ENCODE peak calls at places on chromosomes 3 and 15, in ten cellular contexts. One of them, this sample, is unnamed.

GRCh38 chr15:42364529-42364928 is 5.2 kb downstream of the CAPN3 start:
- DNase-seq in BE2C: peak; percentile 24
- DNase-seq in adipocyte: peak; percentile 18
- DNase-seq in breast epithelium: no peak
- DNase-seq in heart right ventricle: no peak
- DNase-seq in effector memory CD4-positive, alpha-beta T cell: no peak
- DNase-seq in mesendoderm: no peak
- DNase-seq in Peyer's patch: no peak
- DNase-seq in tibial artery: no peak
- DNase-seq in heart left ventricle: no peak
- DNase-seq in this sample: no peak

GRCh38 chr15:55588070-55588817 is at the start of gene PYGO1:
- DNase-seq in breast epithelium: no peak
- DNase-seq in heart right ventricle: peak; percentile 38
- DNase-seq in BE2C: peak; percentile 82
- DNase-seq in tibial artery: peak; percentile 79
- DNase-seq in adipocyte: peak; percentile 88
- DNase-seq in mesendoderm: peak; percentile 85
- DNase-seq in heart left ventricle: peak; percentile 53
- DNase-seq in Peyer's patch: no peak
- DNase-seq in effector memory CD4-positive, alpha-beta T cell: no peak
- DNase-seq in this sample: no peak

GRCh38 chr3:153783804-153784203 is 337.4 kb upstream of the ARHGEF26 start:
- DNase-seq in heart right ventricle: no peak
- DNase-seq in BE2C: no peak
- DNase-seq in breast epithelium: no peak
- DNase-seq in tibial artery: no peak
- DNase-seq in Peyer's patch: no peak
- DNase-seq in heart left ventricle: no peak
- DNase-seq in effector memory CD4-positive, alpha-beta T cell: no peak
- DNase-seq in mesendoderm: no peak
- DNase-seq in adipocyte: peak; percentile 27
- DNase-seq in this sample: no peak

GRCh38 chr3:177898185-177898584 is 638.1 kb upstream of the KCNMB2 start:
- DNase-seq in breast epithelium: no peak
- DNase-seq in effector memory CD4-positive, alpha-beta T cell: no peak
- DNase-seq in BE2C: no peak
- DNase-seq in heart right ventricle: no peak
- DNase-seq in mesendoderm: no peak
- DNase-seq in Peyer's patch: no peak
- DNase-seq in tibial artery: no peak
- DNase-seq in heart left ventricle: no peak
- DNase-seq in adipocyte: no peak
- DNase-seq in this sample: no peak

GRCh38 chr15:49155110-49155833 is at the start of gene COPS2:
- DNase-seq in heart right ventricle: peak; percentile 96
- DNase-seq in tibial artery: peak; percentile 96
- DNase-seq in Peyer's patch: peak; percentile 90
- DNase-seq in mesendoderm: peak; percentile 99
- DNase-seq in effector memory CD4-positive, alpha-beta T cell: peak; percentile 91
- DNase-seq in adipocyte: peak; percentile 100
- DNase-seq in BE2C: peak; percentile 93
- DNase-seq in heart left ventricle: peak; percentile 95
- DNase-seq in breast epithelium: peak; percentile 95
- DNase-seq in this sample: peak; percentile 69

GRCh38 chr3:156705761-156706631 is 31.6 kb downstream of the TIPARP start:
- DNase-seq in tibial artery: no peak
- DNase-seq in adipocyte: no peak
- DNase-seq in heart right ventricle: no peak
- DNase-seq in effector memory CD4-positive, alpha-beta T cell: no peak
- DNase-seq in Peyer's patch: no peak
- DNase-seq in mesendoderm: no peak
- DNase-seq in BE2C: no peak
- DNase-seq in heart left ventricle: no peak
- DNase-seq in breast epithelium: no peak
- DNase-seq in this sample: no peak

GRCh38 chr15:73781038-73781925 is 28.1 kb upstream of the INSYN1 start:
- DNase-seq in BE2C: no peak
- DNase-seq in mesendoderm: peak; percentile 68
- DNase-seq in effector memory CD4-positive, alpha-beta T cell: no peak
- DNase-seq in breast epithelium: no peak
- DNase-seq in tibial artery: no peak
- DNase-seq in heart left ventricle: no peak
- DNase-seq in adipocyte: peak; percentile 24
- DNase-seq in heart right ventricle: no peak
- DNase-seq in Peyer's patch: no peak
- DNase-seq in this sample: no peak

GRCh38 chr15:70096215-70096974 is 1.3 kb downstream of the TLE3 start:
- DNase-seq in mesendoderm: peak; percentile 65
- DNase-seq in heart right ventricle: peak; percentile 33
- DNase-seq in breast epithelium: peak; percentile 75
- DNase-seq in heart left ventricle: peak; percentile 37
- DNase-seq in effector memory CD4-positive, alpha-beta T cell: peak; percentile 36
- DNase-seq in BE2C: peak; percentile 49
- DNase-seq in tibial artery: peak; percentile 82
- DNase-seq in adipocyte: peak; percentile 67
- DNase-seq in Peyer's patch: peak; percentile 52
- DNase-seq in this sample: peak; percentile 71

DNA sequence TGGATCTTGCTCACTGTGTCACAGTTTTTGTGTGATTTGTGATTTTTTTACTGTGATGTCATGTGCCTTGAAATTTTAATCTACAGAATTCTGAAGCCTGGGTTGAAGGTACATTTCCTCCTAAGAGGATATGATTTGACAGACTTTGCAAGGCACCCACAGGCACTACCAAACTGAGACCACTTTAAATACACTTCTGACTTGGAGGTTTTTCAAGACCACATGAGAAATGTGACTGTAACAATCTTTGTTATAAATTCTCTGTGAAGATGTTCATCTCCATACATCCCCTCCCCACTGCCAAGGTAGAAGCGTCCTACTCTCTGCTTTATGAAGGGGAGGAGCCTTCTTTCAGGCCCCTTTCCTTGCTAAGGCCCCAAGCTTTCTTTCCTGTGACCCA is 22.8 kb downstream of the UBXN7 start:
- DNase-seq in mesendoderm: no peak
- DNase-seq in adipocyte: no peak
- DNase-seq in heart right ventricle: no peak
- DNase-seq in BE2C: no peak
- DNase-seq in heart left ventricle: no peak
- DNase-seq in effector memory CD4-positive, alpha-beta T cell: no peak
- DNase-seq in Peyer's patch: no peak
- DNase-seq in tibial artery: no peak
- DNase-seq in breast epithelium: no peak
- DNase-seq in this sample: no peak
- H3K4me1 ChIP-seq in mesendoderm: no peaks in the 10 kb centered on the region
- H3K4me1 ChIP-seq in adipocyte: peaks cover 12% of the 10 kb centered on the region
- H3K4me1 ChIP-seq in heart right ventricle: peaks cover 4% of the 10 kb centered on the region
- H3K4me1 ChIP-seq in BE2C: peaks cover 6% of the 10 kb centered on the region
- H3K4me1 ChIP-seq in heart left ventricle: peaks cover 5% of the 10 kb centered on the region
- H3K4me1 ChIP-seq in effector memory CD4-positive, alpha-beta T cell: no peaks in the 10 kb centered on the region
- H3K4me1 ChIP-seq in Peyer's patch: no peaks in the 10 kb centered on the region
- H3K4me1 ChIP-seq in tibial artery: peaks cover 6% of the 10 kb centered on the region
- H3K4me1 ChIP-seq in breast epithelium: no peaks in the 10 kb centered on the region
- H3K4me1 ChIP-seq in this sample: no peaks in the 10 kb centered on the region

GRCh38 chr3:55484191-55484644 is 2.9 kb downstream of the WNT5A start:
- DNase-seq in tibial artery: no peak
- DNase-seq in Peyer's patch: no peak
- DNase-seq in adipocyte: peak; percentile 73
- DNase-seq in effector memory CD4-positive, alpha-beta T cell: no peak
- DNase-seq in heart left ventricle: no peak
- DNase-seq in breast epithelium: no peak
- DNase-seq in mesendoderm: peak; percentile 62
- DNase-seq in heart right ventricle: no peak
- DNase-seq in BE2C: no peak
- DNase-seq in this sample: no peak

GRCh38 chr3:55481918-55482495 is 5.1 kb downstream of the WNT5A start:
- DNase-seq in BE2C: no peak
- DNase-seq in mesendoderm: peak; percentile 64
- DNase-seq in breast epithelium: no peak
- DNase-seq in Peyer's patch: no peak
- DNase-seq in tibial artery: no peak
- DNase-seq in heart right ventricle: no peak
- DNase-seq in heart left ventricle: no peak
- DNase-seq in effector memory CD4-positive, alpha-beta T cell: no peak
- DNase-seq in adipocyte: peak; percentile 66
- DNase-seq in this sample: no peak

GRCh38 chr3:55482496-55483195 is 4.5 kb downstream of the WNT5A start:
- DNase-seq in BE2C: no peak
- DNase-seq in mesendoderm: peak; percentile 64
- DNase-seq in heart right ventricle: no peak
- DNase-seq in heart left ventricle: no peak
- DNase-seq in breast epithelium: no peak
- DNase-seq in effector memory CD4-positive, alpha-beta T cell: no peak
- DNase-seq in adipocyte: peak; percentile 84
- DNase-seq in tibial artery: no peak
- DNase-seq in Peyer's patch: no peak
- DNase-seq in this sample: no peak

GRCh38 chr3:55484741-55485207 is 2.3 kb downstream of the WNT5A start:
- DNase-seq in breast epithelium: no peak
- DNase-seq in tibial artery: no peak
- DNase-seq in Peyer's patch: no peak
- DNase-seq in effector memory CD4-positive, alpha-beta T cell: no peak
- DNase-seq in BE2C: no peak
- DNase-seq in heart left ventricle: no peak
- DNase-seq in heart right ventricle: no peak
- DNase-seq in adipocyte: no peak
- DNase-seq in mesendoderm: no peak
- DNase-seq in this sample: no peak

GRCh38 chr3:55483196-55484095 is 3.7 kb downstream of the WNT5A start:
- DNase-seq in tibial artery: no peak
- DNase-seq in breast epithelium: no peak
- DNase-seq in heart right ventricle: no peak
- DNase-seq in heart left ventricle: no peak
- DNase-seq in adipocyte: peak; percentile 54
- DNase-seq in Peyer's patch: no peak
- DNase-seq in effector memory CD4-positive, alpha-beta T cell: no peak
- DNase-seq in BE2C: no peak
- DNase-seq in mesendoderm: peak; percentile 61
- DNase-seq in this sample: no peak
- H3K4me3 ChIP-seq in tibial artery: no peak overlapping the region
- H3K4me3 ChIP-seq in breast epithelium: no peak overlapping the region
- H3K4me3 ChIP-seq in heart right ventricle: no peak overlapping the region
- H3K4me3 ChIP-seq in heart left ventricle: no peak overlapping the region
- H3K4me3 ChIP-seq in adipocyte: peak overlapping the region; percentile 73
- H3K4me3 ChIP-seq in Peyer's patch: no peak overlapping the region
- H3K4me3 ChIP-seq in effector memory CD4-positive, alpha-beta T cell: no peak overlapping the region
- H3K4me3 ChIP-seq in BE2C: no peak overlapping the region
- H3K4me3 ChIP-seq in mesendoderm: peak overlapping the region; percentile 76
- H3K4me3 ChIP-seq in this sample: no peak overlapping the region

GRCh38 chr3:42024578-42025387 is 62.9 kb upstream of the ULK4 start:
- DNase-seq in BE2C: no peak
- DNase-seq in tibial artery: no peak
- DNase-seq in adipocyte: peak; percentile 48
- DNase-seq in Peyer's patch: no peak
- DNase-seq in heart right ventricle: no peak
- DNase-seq in mesendoderm: peak; percentile 60
- DNase-seq in breast epithelium: no peak
- DNase-seq in effector memory CD4-positive, alpha-beta T cell: no peak
- DNase-seq in heart left ventricle: no peak
- DNase-seq in this sample: no peak

GRCh38 chr3:42025388-42026138 is 63.7 kb upstream of the ULK4 start:
- DNase-seq in heart right ventricle: peak; percentile 97
- DNase-seq in BE2C: peak; percentile 72
- DNase-seq in adipocyte: peak; percentile 92
- DNase-seq in Peyer's patch: peak; percentile 74
- DNase-seq in breast epithelium: peak; percentile 92
- DNase-seq in effector memory CD4-positive, alpha-beta T cell: no peak
- DNase-seq in mesendoderm: peak; percentile 95
- DNase-seq in heart left ventricle: peak; percentile 94
- DNase-seq in tibial artery: peak; percentile 94
- DNase-seq in this sample: no peak

GRCh38 chr3:42032693-42033349 is 58.3 kb upstream of the TRAK1 start:
- DNase-seq in heart right ventricle: no peak
- DNase-seq in heart left ventricle: no peak
- DNase-seq in Peyer's patch: no peak
- DNase-seq in adipocyte: peak; percentile 93
- DNase-seq in effector memory CD4-positive, alpha-beta T cell: no peak
- DNase-seq in breast epithelium: peak; percentile 78
- DNase-seq in tibial artery: peak; percentile 92
- DNase-seq in mesendoderm: peak; percentile 61
- DNase-seq in BE2C: no peak
- DNase-seq in this sample: no peak

GRCh38 chr3:42031808-42032475 is 59.2 kb upstream of the TRAK1 start:
- DNase-seq in tibial artery: peak; percentile 71
- DNase-seq in heart left ventricle: no peak
- DNase-seq in adipocyte: peak; percentile 44
- DNase-seq in Peyer's patch: no peak
- DNase-seq in breast epithelium: peak; percentile 7
- DNase-seq in BE2C: no peak
- DNase-seq in effector memory CD4-positive, alpha-beta T cell: no peak
- DNase-seq in heart right ventricle: peak; percentile 36
- DNase-seq in mesendoderm: peak; percentile 95
- DNase-seq in this sample: no peak

GRCh38 chr3:42028474-42028873 is 62.7 kb upstream of the TRAK1 start:
- DNase-seq in effector memory CD4-positive, alpha-beta T cell: no peak
- DNase-seq in heart left ventricle: no peak
- DNase-seq in tibial artery: no peak
- DNase-seq in breast epithelium: no peak
- DNase-seq in BE2C: no peak
- DNase-seq in adipocyte: no peak
- DNase-seq in Peyer's patch: no peak
- DNase-seq in mesendoderm: no peak
- DNase-seq in heart right ventricle: no peak
- DNase-seq in this sample: no peak
- H3K4me1 ChIP-seq in effector memory CD4-positive, alpha-beta T cell: peaks cover under 1% of the 10 kb centered on the region
- H3K4me1 ChIP-seq in heart left ventricle: peaks cover 79% of the 10 kb centered on the region
- H3K4me1 ChIP-seq in tibial artery: peaks cover 37% of the 10 kb centered on the region
- H3K4me1 ChIP-seq in breast epithelium: peaks cover 6% of the 10 kb centered on the region
- H3K4me1 ChIP-seq in BE2C: peaks cover 4% of the 10 kb centered on the region
- H3K4me1 ChIP-seq in adipocyte: peaks cover 43% of the 10 kb centered on the region
- H3K4me1 ChIP-seq in Peyer's patch: peaks cover 7% of the 10 kb centered on the region
- H3K4me1 ChIP-seq in mesendoderm: peaks cover 8% of the 10 kb centered on the region
- H3K4me1 ChIP-seq in heart right ventricle: peaks cover 79% of the 10 kb centered on the region
- H3K4me1 ChIP-seq in this sample: peaks cover 8% of the 10 kb centered on the region

GRCh38 chr15:92907880-92908279 is 7.8 kb downstream of the CHD2 start:
- DNase-seq in effector memory CD4-positive, alpha-beta T cell: peak; percentile 29
- DNase-seq in Peyer's patch: no peak
- DNase-seq in mesendoderm: no peak
- DNase-seq in heart left ventricle: no peak
- DNase-seq in heart right ventricle: peak; percentile 54
- DNase-seq in breast epithelium: no peak
- DNase-seq in adipocyte: peak; percentile 71
- DNase-seq in tibial artery: no peak
- DNase-seq in BE2C: no peak
- DNase-seq in this sample: no peak

GRCh38 chr15:92907229-92907628 is 7.1 kb downstream of the CHD2 start:
- DNase-seq in Peyer's patch: no peak
- DNase-seq in heart right ventricle: no peak
- DNase-seq in effector memory CD4-positive, alpha-beta T cell: no peak
- DNase-seq in adipocyte: peak; percentile 52
- DNase-seq in tibial artery: no peak
- DNase-seq in breast epithelium: no peak
- DNase-seq in BE2C: no peak
- DNase-seq in mesendoderm: no peak
- DNase-seq in heart left ventricle: no peak
- DNase-seq in this sample: no peak

GRCh38 chr15:92908369-92909057 is 8.4 kb downstream of the CHD2 start:
- DNase-seq in tibial artery: no peak
- DNase-seq in mesendoderm: no peak
- DNase-seq in heart left ventricle: no peak
- DNase-seq in adipocyte: no peak
- DNase-seq in heart right ventricle: no peak
- DNase-seq in effector memory CD4-positive, alpha-beta T cell: no peak
- DNase-seq in Peyer's patch: no peak
- DNase-seq in breast epithelium: no peak
- DNase-seq in BE2C: no peak
- DNase-seq in this sample: no peak

GRCh38 chr15:92909131-92909781 is 9.1 kb downstream of the CHD2 start:
- DNase-seq in heart left ventricle: no peak
- DNase-seq in BE2C: no peak
- DNase-seq in heart right ventricle: no peak
- DNase-seq in breast epithelium: no peak
- DNase-seq in adipocyte: peak; percentile 63
- DNase-seq in Peyer's patch: no peak
- DNase-seq in mesendoderm: no peak
- DNase-seq in effector memory CD4-positive, alpha-beta T cell: no peak
- DNase-seq in tibial artery: no peak
- DNase-seq in this sample: no peak

GRCh38 chr15:92910451-92910850 is 10.3 kb downstream of the CHD2 start:
- DNase-seq in effector memory CD4-positive, alpha-beta T cell: no peak
- DNase-seq in BE2C: no peak
- DNase-seq in adipocyte: no peak
- DNase-seq in breast epithelium: no peak
- DNase-seq in heart left ventricle: no peak
- DNase-seq in Peyer's patch: no peak
- DNase-seq in mesendoderm: no peak
- DNase-seq in heart right ventricle: no peak
- DNase-seq in tibial artery: no peak
- DNase-seq in this sample: no peak
- H3K4me3 ChIP-seq in effector memory CD4-positive, alpha-beta T cell: no peak overlapping the region
- H3K4me3 ChIP-seq in BE2C: no peak overlapping the region
- H3K4me3 ChIP-seq in adipocyte: no peak overlapping the region
- H3K4me3 ChIP-seq in breast epithelium: no peak overlapping the region
- H3K4me3 ChIP-seq in heart left ventricle: no peak overlapping the region
- H3K4me3 ChIP-seq in Peyer's patch: no peak overlapping the region
- H3K4me3 ChIP-seq in mesendoderm: no peak overlapping the region
- H3K4me3 ChIP-seq in heart right ventricle: no peak overlapping the region
- H3K4me3 ChIP-seq in tibial artery: no peak overlapping the region
- H3K4me3 ChIP-seq in this sample: no peak overlapping the region